ENCODE peak calls at places on chromosomes 1 and 21, in five cellular contexts. W is myocyte; Y is colonic mucosa; I is activated CD4-positive, CD25-positive, alpha-beta regulatory T cell treated with anti-CD3 and anti-CD28 coated beads, Interleukin-2, amount 50 U/mL, for 72 hours; R is NCI-H774. C is an unnamed sample.
A peak's percentile ranks its signal among the peaks of the same experiment; 100 is the strongest.

GRCh38 chr1:154433161-154433681 is 28.1 kb downstream of the IL6R start:
- DNase-seq in I (no peak), R (no peak), W (no peak), Y (no peak), C (no peak)

GRCh38 chr1:40184193-40184592 is 23.0 kb downstream of the RLF start:
- DNase-seq in I (no peak), R (no peak), Y (no peak), W (no peak), C (no peak)

GRCh38 chr1:93908394-93909145 is 660 bp downstream of the GCLM start:
- DNase-seq in R (peak; percentile 29), Y (peak; percentile 63), W (peak; percentile 37), I (peak; percentile 70), C (no peak)

GRCh38 chr1:203507227-203507626 is 13.3 kb downstream of the OPTC start:
- DNase-seq in Y (no peak), R (no peak), W (no peak), I (no peak), C (peak; percentile 16)

GRCh38 chr1:51506537-51506936 is 12.5 kb downstream of the EPS15 start:
- DNase-seq in W (peak; percentile 74), R (no peak), I (no peak), Y (no peak), C (peak; percentile 81)

GRCh38 chr21:31117046-31117916 is 79.0 kb upstream of the KRTAP19-8 start:
- DNase-seq in W (peak; percentile 53), Y (no peak), R (no peak), I (no peak), C (peak; percentile 86)

GRCh38 chr1:232218955-232219865 is 410.7 kb downstream of the SIPA1L2 start:
- DNase-seq in W (no peak), R (no peak), I (no peak), Y (no peak), C (no peak)

GRCh38 chr1:234474375-234474774 is 4.6 kb downstream of the TARBP1 start:
- DNase-seq in Y (no peak), W (no peak), I (no peak), R (no peak), C (peak; percentile 55)

GRCh38 chr1:2786329-2787162 is 14.9 kb downstream of the TTC34 start:
- DNase-seq in Y (peak; percentile 64), W (no peak), I (peak; percentile 82), R (no peak), C (no peak)

GRCh38 chr1:87284456-87285240 is 44.0 kb upstream of the LMO4 start:
- DNase-seq in W (no peak), R (no peak), Y (no peak), I (no peak), C (peak; percentile 2)

GRCh38 chr1:59769412-59770095 is 45.2 kb upstream of the HOOK1 start:
- DNase-seq in R (no peak), W (no peak), I (no peak), Y (no peak), C (no peak)

GRCh38 chr1:157085416-157085815 is 14.2 kb downstream of the ETV3L start:
- DNase-seq in I (no peak), W (no peak), Y (peak; percentile 4), R (no peak), C (no peak)

GRCh38 chr1:7253988-7254587 is 468.8 kb downstream of the CAMTA1 start:
- DNase-seq in R (no peak), Y (peak; percentile 9), I (no peak), W (no peak), C (no peak)

GRCh38 chr21:46046471-46046870 is 51.4 kb upstream of the COL6A2 start:
- DNase-seq in W (no peak), Y (no peak), I (no peak), R (no peak), C (no peak)

GRCh38 chr1:182888736-182889531 is 49.8 kb downstream of the DHX9 start:
- DNase-seq in I (no peak), W (peak; percentile 85), R (no peak), Y (no peak), C (peak; percentile 71)

GRCh38 chr21:17613242-17613676 is 558 bp upstream of the BTG3 start:
- DNase-seq in W (peak; percentile 22), I (no peak), R (no peak), Y (peak; percentile 41), C (no peak)

GRCh38 chr1:201709564-201710295 is 119.2 kb upstream of the IPO9 start:
- DNase-seq in R (peak; percentile 30), W (peak; percentile 69), I (peak; percentile 65), Y (peak; percentile 78), C (peak; percentile 66)

GRCh38 chr1:216598448-216598847 is 124.8 kb downstream of the ESRRG start:
- DNase-seq in R (no peak), I (no peak), Y (no peak), W (no peak), C (no peak)

GRCh38 chr1:66403031-66403731 is 130.8 kb upstream of the SGIP1 start:
- DNase-seq in Y (no peak), I (no peak), R (no peak), W (peak; percentile 19), C (no peak)

GRCh38 chr1:223832637-223832943 is 13.2 kb downstream of the TP53BP2 start:
- DNase-seq in Y (no peak), I (no peak), W (no peak), R (no peak), C (no peak)

GRCh38 chr1:43968348-43968948 is 1.4 kb upstream of the DPH2 start:
- DNase-seq in Y (no peak), R (no peak), W (peak; percentile 52), I (no peak), C (no peak)

GRCh38 chr1:234507089-234507488 is 28.1 kb upstream of the TARBP1 start:
- DNase-seq in I (no peak), Y (no peak), R (no peak), W (no peak), C (no peak)

GRCh38 chr1:63937623-63938022 is 163.8 kb downstream of the ROR1 start:
- DNase-seq in R (no peak), Y (no peak), W (no peak), I (no peak), C (no peak)

GRCh38 chr1:14142397-14143095 is 442.6 kb downstream of the PRDM2 start:
- DNase-seq in W (no peak), R (no peak), I (no peak), Y (no peak), C (no peak)

GRCh38 chr21:33380483-33380998 is 22.7 kb upstream of the IFNGR2 start:
- DNase-seq in Y (peak; percentile 89), R (no peak), W (peak; percentile 97), I (peak; percentile 82), C (peak; percentile 96)

GRCh38 chr1:90274376-90274775 is 279.5 kb downstream of the ZNF326 start:
- DNase-seq in I (no peak), Y (no peak), R (no peak), W (no peak), C (no peak)

GRCh38 chr1:99728494-99729235 is 37.8 kb downstream of the FRRS1 start:
- DNase-seq in I (no peak), Y (no peak), R (no peak), W (peak; percentile 38), C (peak; percentile 28)

GRCh38 chr1:14149431-14149830 is 449.1 kb upstream of the KAZN start:
- DNase-seq in W (no peak), R (no peak), Y (no peak), I (no peak), C (no peak)

GRCh38 chr1:18204568-18204967 is 97.0 kb downstream of the IGSF21 start:
- DNase-seq in I (no peak), R (no peak), W (no peak), Y (no peak), C (no peak)

GRCh38 chr1:152970495-152970894 is at the start of gene SPRR4:
- DNase-seq in Y (no peak), I (no peak), W (no peak), R (no peak), C (no peak)

GRCh38 chr1:30887485-30888315 is 20.9 kb downstream of the SDC3 start:
- DNase-seq in W (peak; percentile 65), Y (no peak), R (no peak), I (no peak), C (peak; percentile 73)

GRCh38 chr1:113747376-113747775 is 11.9 kb downstream of the PHTF1 start:
- DNase-seq in I (no peak), W (peak; percentile 21), Y (no peak), R (no peak), C (peak; percentile 36)

GRCh38 chr1:27144349-27144748 is 10.6 kb downstream of the SLC9A1 start:
- DNase-seq in I (no peak), Y (peak; percentile 82), W (no peak), R (no peak), C (no peak)

GRCh38 chr1:223233019-223233409 is 90.0 kb upstream of the TLR5 start:
- DNase-seq in R (no peak), Y (no peak), W (no peak), I (no peak), C (no peak)

GRCh38 chr21:45084121-45084520 is 9.7 kb downstream of the ADARB1 start:
- DNase-seq in R (no peak), W (no peak), I (no peak), Y (no peak), C (no peak)

GRCh38 chr1:96703186-96703585 is 18.4 kb upstream of the PTBP2 start:
- DNase-seq in R (no peak), W (no peak), I (no peak), Y (no peak), C (peak; percentile 54)

GRCh38 chr1:12636098-12636950 is 7.6 kb upstream of the AADACL4 start:
- DNase-seq in W (peak; percentile 47), R (no peak), I (no peak), Y (no peak), C (peak; percentile 28)

GRCh38 chr1:84415386-84415785 is 17.1 kb downstream of the DNASE2B start:
- DNase-seq in Y (no peak), I (no peak), W (no peak), R (no peak), C (peak; percentile 41)

GRCh38 chr21:45906196-45906805 is 75.3 kb upstream of the COL6A1 start:
- DNase-seq in W (no peak), R (no peak), Y (no peak), I (no peak), C (no peak)

GRCh38 chr1:70718086-70718630 is 307.1 kb downstream of the CTH start:
- DNase-seq in I (no peak), Y (no peak), W (no peak), R (peak; percentile 57), C (no peak)

C was measured in IMR-90.